ENCODE peak calls at places on chromosomes 3 and 15, in nine cellular contexts. C is activated T-cell treated with anti-CD3 and anti-CD28 coated beads, Interleukin-2, amount 50 U/mL, for 1 hour; S is stimulated activated CD4-positive, alpha-beta T cell treated with anti-CD3 and anti-CD28 coated beads, Interleukin-1b, Interleukin-23, amount 100 ng/mL, for 1 hour; K is activated gamma-delta T cell treated with anti-CD3 and anti-CD28 coated beads, Interleukin-2, amount 50 U/mL, for 16 hours; W is amniotic epithelial cell; N is HCT116; B is epithelial cell of esophagus; R is HEK293T; V is HS-27A. H is an unnamed sample.

GRCh38 chr3:71456826-71457225 is 126.7 kb downstream of the FOXP1 start:
- DNase-seq in C (no peak), S (no peak), K (no peak), W (no peak), N (no peak), B (no peak), R (no peak), V (no peak), H (no peak)

GRCh38 chr3:73235768-73236167 is 174.3 kb downstream of the EBLN2 start:
- DNase-seq in C (no peak), S (no peak), K (no peak), W (no peak), N (no peak), B (no peak), R (no peak), V (no peak), H (peak; percentile 39)

GRCh38 chr3:111906667-111907066 is 47.6 kb downstream of the PHLDB2 start:
- DNase-seq in C (no peak), S (no peak), K (no peak), W (no peak), N (no peak), B (no peak), R (no peak), V (no peak), H (no peak)

GRCh38 chr3:197378987-197379718 is 80.7 kb upstream of the DLG1 start:
- DNase-seq in C (no peak), S (no peak), K (no peak), W (no peak), N (no peak), B (no peak), R (no peak), V (no peak), H (peak; percentile 43)

GRCh38 chr15:60973637-60974415 is 255.3 kb downstream of the RORA start:
- DNase-seq in C (no peak), S (no peak), K (no peak), W (peak; percentile 72), N (no peak), B (peak; percentile 73), R (no peak), V (no peak), H (peak; percentile 84)

GRCh38 chr3:195900426-195901355 is 7.7 kb downstream of the TNK2 start:
- DNase-seq in C (no peak), S (no peak), K (no peak), W (peak; percentile 81), N (no peak), B (peak; percentile 84), R (no peak), V (no peak), H (no peak)

GRCh38 chr15:61687651-61688050 is 372.6 kb downstream of the VPS13C start:
- DNase-seq in C (no peak), S (no peak), K (no peak), W (no peak), N (no peak), B (no peak), R (no peak), V (no peak), H (no peak)

GRCh38 chr3:8817486-8817885 is 48.1 kb upstream of the OXTR start:
- DNase-seq in C (no peak), S (no peak), K (no peak), W (peak; percentile 14), N (no peak), B (peak; percentile 30), R (no peak), V (no peak), H (no peak)

GRCh38 chr15:63598467-63599400 is 1.5 kb downstream of the FBXL22 start:
- DNase-seq in C (no peak), S (no peak), K (no peak), W (no peak), N (no peak), B (no peak), R (no peak), V (no peak), H (peak; percentile 21)

GRCh38 chr3:13111874-13112520 is 38.8 kb upstream of the IQSEC1 start:
- DNase-seq in C (no peak), S (no peak), K (no peak), W (no peak), N (no peak), B (no peak), R (no peak), V (no peak), H (peak; percentile 14)

GRCh38 chr3:127424766-127425504 is 137.1 kb upstream of the PRR20G start:
- DNase-seq in C (no peak), S (no peak), K (no peak), W (no peak), N (no peak), B (no peak), R (no peak), V (no peak), H (no peak)

GRCh38 chr3:188021502-188022040 is 132.4 kb upstream of the LPP start:
- DNase-seq in C (no peak), S (no peak), K (no peak), W (peak; percentile 97), N (no peak), B (peak; percentile 61), R (no peak), V (no peak), H (no peak)

GRCh38 chr3:193060738-193061137 is 143.1 kb upstream of the MB21D2 start:
- DNase-seq in C (no peak), S (no peak), K (no peak), W (no peak), N (no peak), B (no peak), R (no peak), V (no peak), H (no peak)

GRCh38 chr3:57977755-57978715 is 30.2 kb upstream of the FLNB start:
- DNase-seq in C (no peak), S (no peak), K (no peak), W (no peak), N (peak; percentile 28), B (peak; percentile 66), R (no peak), V (no peak), H (no peak)

GRCh38 chr3:57160046-57160730 is 5.0 kb downstream of the IL17RD start:
- DNase-seq in C (no peak), S (no peak), K (no peak), W (no peak), N (no peak), B (no peak), R (no peak), V (no peak), H (no peak)

H was measured in NCI-H82.